ENCODE peak calls at places on chromosomes 11 and 22, in six cellular contexts. F is PC-9, Y is mucosa of descending colon, B is psoas muscle, E is right atrium auricular region, M is cardiac muscle cell. G is an unnamed sample. For H3K4me1, the result is how much of the 10 kb centered on the place peaks cover.

GRCh38 chr22:42754658-42755057 is 34.0 kb upstream of the A4GALT start:
- DNase-seq in E (no peak), M (peak), Y (no peak), B (no peak), F (peak), G (no peak)

GRCh38 chr11:73367482-73368024 is 8.6 kb upstream of the RELT start:
- DNase-seq in Y (no peak), F (no peak), E (no peak), B (no peak), M (no peak), G (no peak)

GRCh38 chr11:132131051-132131450 is 760.6 kb downstream of the NTM start:
- DNase-seq in E (no peak), B (no peak), M (peak), F (no peak), Y (no peak), G (no peak)

GRCh38 chr11:119316729-119317591 is at the start of gene MCAM:
- DNase-seq in F (no peak), B (peak), M (peak), Y (no peak), E (no peak), G (no peak)

GRCh38 chr11:47918882-47919495 is 61.4 kb upstream of the PTPRJ start:
- DNase-seq in Y (no peak), E (no peak), B (no peak), F (peak), M (peak), G (no peak)

GRCh38 chr11:14852571-14853177 is 39.4 kb downstream of the CYP2R1 start:
- DNase-seq in F (no peak), Y (no peak), B (no peak), E (no peak), M (no peak), G (no peak)

GRCh38 chr11:74937696-74938475 is 11.0 kb downstream of the XRRA1 start:
- DNase-seq in E (no peak), F (no peak), Y (no peak), B (no peak), M (peak), G (no peak)

GRCh38 chr22:42462016-42462415 is 29.8 kb upstream of the NFAM1 start:
- DNase-seq in E (no peak), M (no peak), B (no peak), Y (no peak), F (peak), G (no peak)

GRCh38 chr11:75384438-75385080 is 14.8 kb upstream of the RPS3 start:
- DNase-seq in B (peak), F (peak), Y (peak), M (peak), E (peak), G (peak)

GRCh38 chr11:443542-444199 is 1.9 kb upstream of the ANO9 start:
- DNase-seq in F (no peak), B (no peak), E (no peak), Y (peak), M (no peak), G (no peak)

GRCh38 chr11:74220376-74220775 is 49.3 kb downstream of the PPME1 start:
- DNase-seq in E (no peak), B (no peak), F (peak), M (peak), Y (no peak), G (no peak)

GRCh38 chr11:108733479-108734116 is 68.7 kb downstream of the DDX10 start:
- DNase-seq in B (no peak), Y (no peak), M (peak), F (no peak), E (no peak), G (no peak)

GRCh38 chr11:24386551-24387404 is 110.1 kb upstream of the LUZP2 start:
- DNase-seq in Y (no peak), M (peak), E (no peak), B (no peak), F (no peak), G (no peak)

GRCh38 chr11:13135385-13136271 is 126.5 kb downstream of the RASSF10 start:
- DNase-seq in E (no peak), M (peak), Y (no peak), B (no peak), F (no peak), G (no peak)

GRCh38 chr11:117316197-117316961 is at the start of gene BACE1:
- DNase-seq in F (peak), B (peak), Y (peak), E (peak), M (peak), G (no peak)

GRCh38 chr11:3950996-3951662 is 95.7 kb downstream of the STIM1 start:
- DNase-seq in F (no peak), Y (no peak), E (no peak), M (peak), B (no peak), G (peak)

GRCh38 chr11:74318241-74318932 is 6.9 kb upstream of the P4HA3 start:
- DNase-seq in E (no peak), B (no peak), F (no peak), M (no peak), Y (no peak), G (no peak)

GRCh38 chr22:43277987-43278601 is 65.1 kb downstream of the SCUBE1 start:
- DNase-seq in B (no peak), Y (no peak), F (no peak), E (no peak), M (no peak), G (no peak)

GRCh38 chr11:10784229-10785145 is 24.2 kb downstream of the EIF4G2 start:
- DNase-seq in F (no peak), E (no peak), M (peak), B (no peak), Y (no peak), G (no peak)

GRCh38 chr11:84691830-84692229 is 935.3 kb downstream of the DLG2 start:
- DNase-seq in B (no peak), Y (no peak), M (no peak), F (no peak), E (no peak), G (no peak)

GRCh38 chr22:49670610-49671330 is 156.9 kb downstream of the BRD1 start:
- DNase-seq in M (no peak), E (no peak), F (no peak), Y (no peak), B (no peak), G (no peak)

GRCh38 chr22:19965771-19966709 is 24.4 kb upstream of the TXNRD2 start:
- DNase-seq in M (no peak), F (no peak), Y (peak), B (no peak), E (no peak), G (no peak)

GRCh38 chr11:56916609-56917008 is 72.1 kb upstream of the OR5AK2 start:
- DNase-seq in B (no peak), M (no peak), Y (no peak), E (no peak), F (no peak), G (no peak)

DNA sequence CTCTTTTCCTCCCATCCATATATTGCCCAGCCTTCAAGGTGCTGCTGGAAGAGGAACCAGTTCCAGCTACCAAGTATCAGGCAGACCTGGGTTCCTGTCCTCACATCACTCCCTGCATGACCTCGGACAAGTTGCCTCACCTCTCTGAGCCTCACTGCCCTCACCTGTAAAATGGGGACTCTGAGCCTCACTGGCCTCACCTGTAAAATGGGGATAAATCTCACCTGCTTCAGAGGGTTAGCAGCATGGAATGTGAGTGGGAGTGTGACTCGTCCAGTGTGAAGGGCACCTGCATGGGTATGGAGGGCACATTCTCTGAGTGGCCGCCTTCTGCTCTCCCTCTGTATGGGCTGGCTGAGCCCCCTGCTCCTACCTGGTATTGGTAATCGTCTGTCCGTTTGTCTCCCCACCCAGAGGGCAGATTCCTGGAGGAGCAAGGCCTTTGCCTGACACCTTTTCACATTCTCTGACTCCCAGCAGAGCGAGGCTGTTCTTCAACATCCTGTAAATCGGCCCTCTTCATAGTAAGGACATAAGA is 3.7 kb downstream of the GRIK4 start:
- DNase-seq in M (no peak), Y (no peak), F (no peak), E (no peak), B (no peak), G (no peak)
- H3K4me1 ChIP-seq in M (under half), Y (under half), F (under half), E (under half), B (under half), G (under half)

GRCh38 chr11:61828379-61828628 is 204 bp downstream of the FADS2 start:
- DNase-seq in F (no peak), M (no peak), B (peak), Y (no peak), E (no peak), G (no peak)
- H3K4me1 ChIP-seq in F (under half), M (under half), B (under half), Y (under half), E (under half), G (under half)

GRCh38 chr11:2679011-2679676 is 20.6 kb downstream of the KCNQ1OT1 start:
- DNase-seq in F (no peak), M (no peak), Y (no peak), B (no peak), E (no peak), G (no peak)
- H3K4me1 ChIP-seq in F (under half), M (under half), Y (under half), B (under half), E (under half), G (under half)

GRCh38 chr11:18463439-18463838 is 7.8 kb downstream of the LDHAL6A start:
- DNase-seq in B (no peak), M (no peak), F (no peak), E (no peak), Y (no peak), G (no peak)

GRCh38 chr11:18457435-18457834 is 1.8 kb downstream of the LDHAL6A start:
- DNase-seq in F (peak), M (peak), B (no peak), Y (no peak), E (no peak), G (no peak)

GRCh38 chr11:18461909-18462308 is 6.3 kb downstream of the LDHAL6A start:
- DNase-seq in M (no peak), B (no peak), F (no peak), Y (no peak), E (no peak), G (no peak)

GRCh38 chr11:18455686-18456372 is at the start of gene LDHAL6A:
- DNase-seq in F (no peak), Y (no peak), M (no peak), B (no peak), E (no peak), G (no peak)

GRCh38 chr11:18459634-18460033 is 4.0 kb downstream of the LDHAL6A start:
- DNase-seq in Y (no peak), F (no peak), B (no peak), E (no peak), M (no peak), G (no peak)
- H3K4me1 ChIP-seq in Y (under half), F (under half), B (under half), E (under half), M (under half), G (under half)

DNA sequence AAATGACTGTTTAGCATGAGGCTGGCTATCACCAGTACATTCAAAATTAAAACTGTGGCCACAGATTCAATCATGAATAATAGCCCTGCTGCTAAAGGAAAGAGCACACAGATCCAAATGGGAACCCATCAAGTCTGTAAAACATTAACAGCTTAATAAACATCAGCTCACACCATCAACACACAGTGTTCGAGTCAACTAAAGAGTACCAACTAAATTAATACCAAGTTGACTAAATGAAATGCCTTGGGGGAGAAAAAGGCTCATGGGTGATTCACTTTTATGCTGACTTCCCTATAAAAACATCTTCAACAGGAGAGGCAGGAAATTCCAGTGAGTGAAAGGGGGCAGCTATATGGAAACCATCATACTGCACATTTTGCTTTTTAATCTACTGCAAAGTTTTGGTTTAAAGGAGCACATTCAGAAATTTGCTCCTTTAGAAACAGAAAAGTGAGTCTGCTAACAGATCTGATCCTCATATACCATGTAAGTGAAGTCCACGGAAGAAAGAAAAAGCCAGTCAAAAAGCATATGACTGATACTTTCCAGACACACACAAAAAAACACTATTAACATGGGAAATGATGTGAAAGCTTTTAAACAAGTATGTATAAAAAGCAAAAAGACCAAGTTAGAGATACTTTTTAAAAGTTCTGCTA is 16.3 kb downstream of the LGR4 start:
- DNase-seq in Y (no peak), M (peak), B (no peak), E (no peak), F (peak), G (no peak)
- H3K4me1 ChIP-seq in Y (under half), M (under half), B (under half), E (under half), F (half or more), G (under half)

GRCh38 chr11:95248666-95249467 is 17.9 kb upstream of the SESN3 start:
- DNase-seq in E (no peak), B (no peak), F (no peak), M (no peak), Y (no peak), G (no peak)

GRCh38 chr11:95256204-95256819 is 25.3 kb upstream of the SESN3 start:
- DNase-seq in B (no peak), Y (no peak), E (no peak), F (no peak), M (peak), G (peak)

GRCh38 chr11:95257596-95257995 is 26.6 kb upstream of the SESN3 start:
- DNase-seq in Y (no peak), E (no peak), B (no peak), M (no peak), F (no peak), G (no peak)

GRCh38 chr11:95255523-95256165 is 24.6 kb upstream of the SESN3 start:
- DNase-seq in B (no peak), M (no peak), Y (no peak), F (no peak), E (no peak), G (no peak)

GRCh38 chr11:95254139-95254704 is 23.2 kb upstream of the SESN3 start:
- DNase-seq in F (no peak), E (peak), Y (peak), B (peak), M (peak), G (peak)
- H3K4me1 ChIP-seq in F (under half), E (under half), Y (under half), B (under half), M (under half), G (under half)

G was measured in naive thymus-derived CD4-positive, alpha-beta T cell.